ENCODE peak calls at places on chromosomes 4 and X, in five cellular contexts. B, T, P, C and Y are unnamed samples.
A peak's percentile ranks its signal among the peaks of the same experiment; 100 is the strongest.

GRCh38 chr4:151792995-151793394 is 32.2 kb upstream of the GATB start:
- DNase-seq in B (no peak), T (no peak), P (no peak), C (no peak), Y (no peak)

GRCh38 chr4:189917161-189917891 is 23.3 kb upstream of the FRG1 start:
- DNase-seq in B (no peak), T (no peak), P (no peak), C (no peak), Y (no peak)

GRCh38 chr4:13533670-13534343 is 10.5 kb downstream of the NKX3-2 start:
- DNase-seq in B (no peak), T (no peak), P (no peak), C (no peak), Y (no peak)

GRCh38 chr4:168572002-168572401 is 75.2 kb downstream of the PALLD start:
- DNase-seq in B (no peak), T (no peak), P (no peak), C (no peak), Y (no peak)

GRCh38 chr4:41517747-41518146 is 20.2 kb upstream of the LIMCH1 start:
- DNase-seq in B (no peak), T (no peak), P (no peak), C (no peak), Y (no peak)

GRCh38 chr4:186414365-186414764 is 141.0 kb downstream of the MTNR1A start:
- DNase-seq in B (no peak), T (no peak), P (no peak), C (no peak), Y (no peak)

GRCh38 chrX:134025986-134026731 is 40.8 kb upstream of the GPC3 start:
- DNase-seq in B (peak; percentile 55), T (no peak), P (no peak), C (no peak), Y (no peak)

GRCh38 chrX:102840871-102841705 is 96.0 kb upstream of the RAB40AL start:
- DNase-seq in B (no peak), T (peak; percentile 11), P (no peak), C (no peak), Y (no peak)

GRCh38 chr4:7070729-7071511 is 3.1 kb upstream of the GRPEL1 start:
- DNase-seq in B (peak; percentile 68), T (peak; percentile 40), P (peak; percentile 79), C (peak; percentile 95), Y (peak; percentile 84)

GRCh38 chrX:23503835-23504539 is 163.3 kb upstream of the PRDX4 start:
- DNase-seq in B (peak; percentile 15), T (peak; percentile 93), P (peak; percentile 60), C (peak; percentile 64), Y (peak; percentile 84)

GRCh38 chrX:5681159-5681558 is 547.5 kb downstream of the NLGN4X start:
- DNase-seq in B (no peak), T (peak; percentile 18), P (no peak), C (no peak), Y (no peak)

GRCh38 chr4:23235613-23236390 is 543.1 kb downstream of the GBA3 start:
- DNase-seq in B (no peak), T (peak; percentile 72), P (no peak), C (no peak), Y (no peak)

GRCh38 chrX:33053001-33053400 is 158.3 kb downstream of the DMD start:
- DNase-seq in B (no peak), T (no peak), P (no peak), C (no peak), Y (no peak)

GRCh38 chrX:111837226-111837625 is 38.8 kb upstream of the TRPC5OS start:
- DNase-seq in B (no peak), T (no peak), P (no peak), C (no peak), Y (no peak)

GRCh38 chrX:115898382-115899001 is 272.1 kb upstream of the AGTR2 start:
- DNase-seq in B (peak; percentile 81), T (no peak), P (peak; percentile 30), C (peak; percentile 33), Y (peak; percentile 79)

GRCh38 chr4:165009493-165010227 is 22.1 kb upstream of the TRIM60 start:
- DNase-seq in B (no peak), T (no peak), P (no peak), C (no peak), Y (no peak)

GRCh38 chr4:150310159-150310895 is 232.1 kb downstream of the DCLK2 start:
- DNase-seq in B (no peak), T (peak; percentile 92), P (no peak), C (no peak), Y (no peak)

GRCh38 chr4:180120114-180120513 is 2123.1 kb upstream of the TENM3 start:
- DNase-seq in B (no peak), T (no peak), P (no peak), C (no peak), Y (no peak)

GRCh38 chr4:157220026-157220881 is at the start of gene GRIA2:
- DNase-seq in B (peak; percentile 1), T (peak; percentile 67), P (peak; percentile 51), C (peak; percentile 37), Y (peak; percentile 92)

GRCh38 chrX:96314974-96315373 is 369.7 kb upstream of the DIAPH2 start:
- DNase-seq in B (peak; percentile 0), T (peak; percentile 23), P (no peak), C (no peak), Y (no peak)

GRCh38 chr4:165464338-165464737 is 85.5 kb downstream of the CPE start:
- DNase-seq in B (no peak), T (no peak), P (no peak), C (no peak), Y (no peak)

GRCh38 chrX:129825746-129826505 is 17.8 kb downstream of the ZDHHC9 start:
- DNase-seq in B (peak; percentile 59), T (no peak), P (no peak), C (no peak), Y (no peak)

GRCh38 chr4:119627267-119628190 is 1.1 kb downstream of the PDE5A start:
- DNase-seq in B (no peak), T (peak; percentile 80), P (peak; percentile 63), C (peak; percentile 83), Y (peak; percentile 89)

GRCh38 chr4:149523039-149523438 is 292.6 kb downstream of the IQCM start:
- DNase-seq in B (no peak), T (peak; percentile 6), P (no peak), C (no peak), Y (no peak)

GRCh38 chrX:30373951-30374350 is 64.8 kb upstream of the NR0B1 start:
- DNase-seq in B (no peak), T (no peak), P (no peak), C (no peak), Y (no peak)

GRCh38 chrX:47723689-47724088 is 64.7 kb upstream of the UXT start:
- DNase-seq in B (peak; percentile 3), T (no peak), P (no peak), C (peak; percentile 26), Y (no peak)

GRCh38 chrX:123339201-123339905 is 155.3 kb downstream of the GRIA3 start:
- DNase-seq in B (no peak), T (peak; percentile 79), P (no peak), C (no peak), Y (no peak)

GRCh38 chrX:46589977-46590723 is 16.6 kb downstream of the CHST7 start:
- DNase-seq in B (no peak), T (peak; percentile 72), P (no peak), C (no peak), Y (no peak)

GRCh38 chr4:155787113-155787710 is 28.4 kb downstream of the GUCY1B1 start:
- DNase-seq in B (peak; percentile 28), T (peak; percentile 55), P (no peak), C (no peak), Y (no peak)

GRCh38 chr4:176789955-176790354 is 2.8 kb downstream of the VEGFC start:
- DNase-seq in B (peak; percentile 31), T (peak; percentile 71), P (no peak), C (no peak), Y (no peak)

GRCh38 chr4:37767546-37767945 is 58.9 kb upstream of the PGM2 start:
- DNase-seq in B (peak; percentile 18), T (peak; percentile 68), P (peak; percentile 56), C (peak; percentile 70), Y (peak; percentile 84)

GRCh38 chr4:153950100-153950979 is 161.5 kb upstream of the SFRP2 start:
- DNase-seq in B (peak; percentile 21), T (peak; percentile 35), P (no peak), C (peak; percentile 35), Y (no peak)

GRCh38 chrX:41338422-41338821 is 4.5 kb downstream of the DDX3X start:
- DNase-seq in B (no peak), T (no peak), P (no peak), C (no peak), Y (no peak)

GRCh38 chr4:141413366-141413765 is 192.7 kb downstream of the ZNF330 start:
- DNase-seq in B (no peak), T (no peak), P (no peak), C (no peak), Y (no peak)

GRCh38 chrX:19776753-19777152 is 110.6 kb downstream of the SH3KBP1 start:
- DNase-seq in B (no peak), T (no peak), P (no peak), C (no peak), Y (no peak)

GRCh38 chr4:140185725-140186124 is 31.7 kb upstream of the MAML3 start:
- DNase-seq in B (no peak), T (no peak), P (no peak), C (no peak), Y (no peak)
- H3K9me3 ChIP-seq in B (no peaks in the 10 kb centered on the region), T (no peaks in the 10 kb centered on the region), P (no peaks in the 10 kb centered on the region), C (no peaks in the 10 kb centered on the region), Y (no peaks in the 10 kb centered on the region)

GRCh38 chr4:2261853-2262144 is at the start of gene MXD4:
- DNase-seq in B (no peak), T (no peak), P (no peak), C (no peak), Y (no peak)
- H3K4me1 ChIP-seq in B (peaks cover 31% of the 10 kb centered on the region), T (peaks cover 14% of the 10 kb centered on the region), P (peaks cover 65% of the 10 kb centered on the region), C (peaks cover 25% of the 10 kb centered on the region), Y (no peaks in the 10 kb centered on the region)

DNA sequence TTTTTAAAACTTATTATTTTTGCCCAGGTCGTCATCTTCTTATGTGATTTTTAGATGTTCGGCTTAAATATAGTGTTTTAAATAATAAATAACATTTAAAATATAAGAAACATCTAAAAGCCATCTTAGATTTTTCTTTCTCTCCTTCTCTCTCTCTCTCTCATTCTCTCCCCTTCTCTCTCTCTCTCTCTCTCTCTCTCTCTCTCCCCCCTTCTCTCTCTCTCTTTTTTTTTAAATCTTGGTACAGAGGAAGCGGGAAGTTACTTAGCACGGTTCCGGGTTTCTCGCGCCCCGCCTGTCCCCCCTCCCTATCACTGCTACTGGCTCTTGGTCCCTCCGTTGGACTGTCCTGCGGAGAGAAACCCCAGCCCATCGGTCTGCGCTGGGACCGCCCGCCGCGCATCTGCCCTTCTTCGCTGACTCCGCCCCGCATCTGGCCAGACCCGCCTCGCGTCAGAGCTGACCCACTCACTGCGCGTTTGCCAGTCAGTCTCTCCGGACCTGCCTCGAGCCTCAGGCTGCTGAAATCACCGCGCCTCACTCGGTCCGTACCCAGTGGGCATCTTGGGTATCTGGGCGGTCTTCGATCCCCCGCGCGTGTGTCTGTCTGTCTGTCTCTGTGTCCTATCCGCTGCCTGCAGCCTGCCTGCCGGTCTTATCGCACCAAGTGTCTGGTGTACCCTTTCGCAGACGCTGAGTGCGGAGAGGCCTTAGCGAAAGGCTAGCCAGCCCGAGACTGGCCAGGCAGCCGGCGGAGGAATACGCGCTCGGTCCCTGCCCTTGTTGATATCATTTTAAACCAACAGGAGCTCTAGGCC is at the start of gene PABPC5:
- DNase-seq in B (no peak), T (peak; percentile 86), P (peak; percentile 82), C (peak; percentile 44), Y (peak; percentile 88)
- H3K4me3 ChIP-seq in B (no peak within 1 kb of the TSS), T (peak within 1 kb of the TSS; percentile 68), P (peak within 1 kb of the TSS; percentile 50), C (no peak within 1 kb of the TSS), Y (peak within 1 kb of the TSS; percentile 79)

GRCh38 chrX:2188840-2189239 is 311.9 kb downstream of the DHRSX start:
- DNase-seq in B (no peak), T (no peak), P (no peak), C (no peak), Y (no peak)
- H3K9me3 ChIP-seq in B (peaks cover 9% of the 10 kb centered on the region), T (no peaks in the 10 kb centered on the region), P (no peaks in the 10 kb centered on the region), C (peaks cover 9% of the 10 kb centered on the region), Y (peaks cover 1% of the 10 kb centered on the region)

GRCh38 chr4:182810103-182810605 is 107.0 kb downstream of the DCTD start:
- DNase-seq in B (no peak), T (no peak), P (no peak), C (no peak), Y (no peak)
- H3K4me1 ChIP-seq in B (no peaks in the 10 kb centered on the region), T (no peaks in the 10 kb centered on the region), P (no peaks in the 10 kb centered on the region), C (no peaks in the 10 kb centered on the region), Y (no peaks in the 10 kb centered on the region)